ENCODE peak calls at places on chromosome 15, in seven cellular contexts. V, Q, D, U, T, S and K are unnamed samples.

GRCh38 chr15:45377630-45378148 is 655 bp downstream of the GATM start:
- DNase-seq in V (no peak), Q (no peak), D (peak), U (no peak), T (peak), S (no peak), K (no peak)

GRCh38 chr15:81288040-81288439 is 35.9 kb downstream of the STARD5 start:
- DNase-seq in V (no peak), Q (no peak), D (no peak), U (no peak), T (no peak), S (no peak), K (no peak)

GRCh38 chr15:40430271-40430805 is 10.4 kb upstream of the BAHD1 start:
- DNase-seq in V (no peak), Q (no peak), D (peak), U (no peak), T (peak), S (peak), K (peak)

GRCh38 chr15:90142216-90143175 is 40.2 kb upstream of the IDH2 start:
- DNase-seq in V (no peak), Q (peak), D (no peak), U (peak), T (no peak), S (no peak), K (no peak)

GRCh38 chr15:100714749-100715342 is 112.5 kb downstream of the ASB7 start:
- DNase-seq in V (no peak), Q (no peak), D (no peak), U (no peak), T (no peak), S (no peak), K (no peak)

GRCh38 chr15:29887719-29888118 is 65.5 kb upstream of the TJP1 start:
- DNase-seq in V (no peak), Q (no peak), D (no peak), U (no peak), T (peak), S (no peak), K (peak)

GRCh38 chr15:94582368-94582767 is 351.0 kb downstream of the MCTP2 start:
- DNase-seq in V (no peak), Q (no peak), D (no peak), U (no peak), T (peak), S (peak), K (peak)

GRCh38 chr15:89826671-89827655 is 12.3 kb upstream of the ANPEP start:
- DNase-seq in V (no peak), Q (no peak), D (no peak), U (no peak), T (no peak), S (no peak), K (no peak)

GRCh38 chr15:96331942-96332853 is 1.7 kb downstream of the NR2F2 start:
- DNase-seq in V (peak), Q (no peak), D (peak), U (no peak), T (peak), S (peak), K (peak)

GRCh38 chr15:41862515-41863116 is 24.0 kb downstream of the PLA2G4B start:
- DNase-seq in V (no peak), Q (no peak), D (no peak), U (no peak), T (no peak), S (peak), K (peak)

GRCh38 chr15:63556246-63556645 is 40.9 kb upstream of the FBXL22 start:
- DNase-seq in V (no peak), Q (no peak), D (no peak), U (no peak), T (no peak), S (no peak), K (no peak)

GRCh38 chr15:93478922-93479321 is 389.9 kb upstream of the RGMA start:
- DNase-seq in V (no peak), Q (no peak), D (no peak), U (no peak), T (no peak), S (no peak), K (no peak)

GRCh38 chr15:47861186-47861585 is 143.9 kb downstream of the SEMA6D start:
- DNase-seq in V (no peak), Q (no peak), D (no peak), U (no peak), T (no peak), S (no peak), K (no peak)

GRCh38 chr15:49506341-49506740 is 83.3 kb downstream of the FGF7 start:
- DNase-seq in V (no peak), Q (no peak), D (no peak), U (no peak), T (no peak), S (no peak), K (peak)

GRCh38 chr15:74790080-74790916 is 8.4 kb downstream of the CSK start:
- DNase-seq in V (peak), Q (no peak), D (peak), U (peak), T (peak), S (no peak), K (peak)

GRCh38 chr15:100684591-100684990 is 82.2 kb downstream of the ASB7 start:
- DNase-seq in V (no peak), Q (no peak), D (no peak), U (no peak), T (no peak), S (no peak), K (no peak)

GRCh38 chr15:90829942-90830440 is 38.4 kb upstream of the FURIN start:
- DNase-seq in V (no peak), Q (no peak), D (no peak), U (no peak), T (no peak), S (no peak), K (no peak)

GRCh38 chr15:96264351-96264798 is 66.1 kb upstream of the NR2F2 start:
- DNase-seq in V (no peak), Q (no peak), D (peak), U (no peak), T (no peak), S (peak), K (peak)

GRCh38 chr15:38068600-38068999 is 134.2 kb downstream of the TMCO5A start:
- DNase-seq in V (no peak), Q (no peak), D (peak), U (no peak), T (peak), S (no peak), K (no peak)

GRCh38 chr15:88571153-88572029 is 24.9 kb upstream of the DET1 start:
- DNase-seq in V (no peak), Q (no peak), D (peak), U (no peak), T (no peak), S (no peak), K (no peak)

GRCh38 chr15:84797212-84797611 is 19.9 kb upstream of the ALPK3 start:
- DNase-seq in V (peak), Q (no peak), D (no peak), U (no peak), T (peak), S (no peak), K (no peak)

GRCh38 chr15:40358492-40359353 is 704 bp downstream of the DISP2 start:
- DNase-seq in V (peak), Q (no peak), D (no peak), U (peak), T (no peak), S (peak), K (no peak)

GRCh38 chr15:44427756-44428724 is 611 bp downstream of the CTDSPL2 start:
- DNase-seq in V (peak), Q (no peak), D (peak), U (no peak), T (peak), S (peak), K (peak)

GRCh38 chr15:63187589-63188226 is 1.7 kb upstream of the RAB8B start:
- DNase-seq in V (no peak), Q (no peak), D (no peak), U (no peak), T (no peak), S (no peak), K (no peak)

GRCh38 chr15:92051726-92052125 is 198.2 kb downstream of the SLCO3A1 start:
- DNase-seq in V (no peak), Q (no peak), D (no peak), U (no peak), T (no peak), S (no peak), K (no peak)

GRCh38 chr15:80711886-80712285 is 16.8 kb downstream of the ABHD17C start:
- DNase-seq in V (no peak), Q (no peak), D (no peak), U (no peak), T (no peak), S (no peak), K (no peak)

GRCh38 chr15:72722071-72722696 is 36.2 kb downstream of the BBS4 start:
- DNase-seq in V (peak), Q (peak), D (peak), U (peak), T (peak), S (peak), K (peak)

GRCh38 chr15:96503276-96503675 is 172.8 kb downstream of the NR2F2 start:
- DNase-seq in V (no peak), Q (no peak), D (no peak), U (no peak), T (no peak), S (no peak), K (no peak)

GRCh38 chr15:56934269-56934668 is 15.8 kb downstream of the TCF12 start:
- DNase-seq in V (no peak), Q (no peak), D (no peak), U (no peak), T (peak), S (no peak), K (peak)

GRCh38 chr15:76196949-76197315 is 114.3 kb downstream of the ETFA start:
- DNase-seq in V (no peak), Q (no peak), D (no peak), U (no peak), T (no peak), S (no peak), K (peak)

GRCh38 chr15:75309711-75310110 is 26.2 kb upstream of the COMMD4 start:
- DNase-seq in V (no peak), Q (no peak), D (no peak), U (no peak), T (peak), S (no peak), K (no peak)

GRCh38 chr15:45522179-45522930 is at the start of gene SLC30A4:
- DNase-seq in V (peak), Q (peak), D (peak), U (peak), T (peak), S (peak), K (peak)